ENCODE peak calls at places on chromosomes 7 and 10, in four cellular contexts. J is testis, I is lower leg skin, T is right atrium auricular region. S is an unnamed sample.

GRCh38 chr10:123792579-123792978 is 99.0 kb downstream of the CPXM2 start:
- DNase-seq in J (no peak), I (no peak), T (no peak), S (no peak)

GRCh38 chr10:89302628-89303027 is 782 bp downstream of the IFIT2 start:
- DNase-seq in J (no peak), I (no peak), T (no peak), S (no peak)

GRCh38 chr10:114925675-114926204 is 12.3 kb upstream of the TRUB1 start:
- DNase-seq in J (no peak), I (no peak), T (no peak), S (peak)

GRCh38 chr10:11782793-11783557 is 40.2 kb upstream of the PROSER2 start:
- DNase-seq in J (no peak), I (no peak), T (no peak), S (peak)

GRCh38 chr7:46485481-46486065 is 564.5 kb upstream of the IGFBP3 start:
- DNase-seq in J (no peak), I (no peak), T (no peak), S (peak)

GRCh38 chr7:26648429-26649015 is 215.9 kb downstream of the SKAP2 start:
- DNase-seq in J (no peak), I (no peak), T (no peak), S (no peak)

GRCh38 chr7:68717176-68717575 is 881.1 kb upstream of the AUTS2 start:
- DNase-seq in J (no peak), I (no peak), T (no peak), S (no peak)

GRCh38 chr7:138797715-138798320 is at the start of the genes ATP6V0A4 and TMEM213:
- DNase-seq in J (no peak), I (no peak), T (no peak), S (no peak)

GRCh38 chr7:96361116-96361857 is 39.4 kb upstream of the SLC25A13 start:
- DNase-seq in J (no peak), I (no peak), T (no peak), S (no peak)

GRCh38 chr7:102080371-102081243 is 206.1 kb upstream of the SH2B2 start:
- DNase-seq in J (no peak), I (no peak), T (no peak), S (no peak)

GRCh38 chr7:96887426-96887825 is 117.9 kb upstream of the DLX6 start:
- DNase-seq in J (no peak), I (no peak), T (no peak), S (no peak)

GRCh38 chr7:139777304-139777890 is 401 bp downstream of the HIPK2 start:
- DNase-seq in J (peak), I (no peak), T (no peak), S (no peak)

GRCh38 chr10:24718031-24718855 is 5.4 kb downstream of the ARHGAP21 start:
- DNase-seq in J (no peak), I (no peak), T (no peak), S (no peak)

GRCh38 chr10:1109795-1110673 is 53.8 kb downstream of the WDR37 start:
- DNase-seq in J (peak), I (no peak), T (no peak), S (peak)

GRCh38 chr10:112524637-112525036 is 77.6 kb downstream of the VTI1A start:
- DNase-seq in J (no peak), I (no peak), T (no peak), S (no peak)

GRCh38 chr10:44033008-44033407 is 351.9 kb downstream of the CXCL12 start:
- DNase-seq in J (no peak), I (no peak), T (no peak), S (peak)

GRCh38 chr10:48253970-48254657 is 20.4 kb downstream of the FRMPD2 start:
- DNase-seq in J (no peak), I (no peak), T (peak), S (peak)

GRCh38 chr10:7458554-7458953 is 47.7 kb upstream of the SFMBT2 start:
- DNase-seq in J (no peak), I (no peak), T (no peak), S (no peak)

GRCh38 chr10:96588601-96589419 is 2.0 kb upstream of the TM9SF3 start:
- DNase-seq in J (no peak), I (no peak), T (no peak), S (no peak)

GRCh38 chr10:61410353-61410752 is 42.8 kb downstream of the TMEM26 start:
- DNase-seq in J (peak), I (no peak), T (no peak), S (no peak)

GRCh38 chr7:154857240-154857639 is 145.7 kb downstream of the PAXIP1 start:
- DNase-seq in J (no peak), I (no peak), T (no peak), S (no peak)

GRCh38 chr10:3902809-3903410 is 117.9 kb upstream of the KLF6 start:
- DNase-seq in J (no peak), I (no peak), T (no peak), S (no peak)

GRCh38 chr7:49660976-49661375 is 112.5 kb upstream of the VWC2 start:
- DNase-seq in J (no peak), I (no peak), T (no peak), S (no peak)

GRCh38 chr10:79155301-79156081 is 86.7 kb downstream of the ZMIZ1 start:
- DNase-seq in J (no peak), I (peak), T (peak), S (no peak)

GRCh38 chr7:69795932-69796331 is 197.7 kb downstream of the AUTS2 start:
- DNase-seq in J (no peak), I (no peak), T (no peak), S (no peak)

GRCh38 chr7:9242604-9243003 is 809.2 kb downstream of the NXPH1 start:
- DNase-seq in J (no peak), I (no peak), T (no peak), S (no peak)

GRCh38 chr10:52539463-52539862 is 225.4 kb downstream of the DKK1 start:
- DNase-seq in J (no peak), I (no peak), T (no peak), S (peak)
- H3K4me3 ChIP-seq in J (no peak), I (no peak), T (no peak), S (no peak)

GRCh38 chr7:80876894-80877414 is 41.9 kb downstream of the SEMA3C start:
- DNase-seq in J (no peak), I (no peak), T (no peak), S (no peak)
- H3K4me3 ChIP-seq in J (no peak), I (no peak), T (no peak), S (no peak)

GRCh38 chr7:3092468-3092867 is 48.8 kb upstream of the CARD11 start:
- DNase-seq in J (peak), I (peak), T (peak), S (no peak)

GRCh38 chr7:3087243-3087642 is 43.6 kb upstream of the CARD11 start:
- DNase-seq in J (no peak), I (no peak), T (no peak), S (peak)

GRCh38 chr7:3095046-3095445 is 51.4 kb upstream of the CARD11 start:
- DNase-seq in J (peak), I (peak), T (no peak), S (no peak)

GRCh38 chr7:3089493-3089892 is 45.8 kb upstream of the CARD11 start:
- DNase-seq in J (no peak), I (no peak), T (no peak), S (no peak)

DNA sequence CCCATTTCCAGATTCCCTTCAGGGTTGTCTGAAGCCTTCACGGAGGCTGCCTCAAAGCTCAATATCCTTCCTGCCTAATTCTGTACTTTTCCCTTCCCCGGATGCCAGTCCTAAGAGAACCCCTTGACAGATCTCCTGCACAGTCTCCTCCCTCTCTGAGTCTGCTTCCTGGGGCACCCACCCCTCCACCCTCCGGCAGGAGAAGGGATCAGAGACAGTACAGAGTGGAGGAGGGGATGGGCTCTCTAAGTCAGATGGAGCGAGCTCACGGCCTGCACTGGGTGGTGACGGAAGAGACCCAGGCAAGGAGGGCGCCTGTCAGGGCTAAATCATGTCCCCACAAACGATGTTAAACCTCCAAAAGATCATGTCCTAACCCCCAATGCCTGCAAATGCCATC is 48.0 kb upstream of the CARD11 start:
- DNase-seq in J (no peak), I (no peak), T (no peak), S (no peak)
- H3K4me3 ChIP-seq in J (no peak), I (no peak), T (no peak), S (no peak)

GRCh38 chr7:142300689-142301088 is 42.8 kb upstream of the PRSS58 start:
- DNase-seq in J (peak), I (no peak), T (no peak), S (no peak)
- H3K4me3 ChIP-seq in J (no peak), I (no peak), T (no peak), S (no peak)

GRCh38 chr7:24879281-24879680 is 100.7 kb downstream of the OSBPL3 start:
- DNase-seq in J (no peak), I (no peak), T (no peak), S (no peak)
- H3K4me3 ChIP-seq in J (no peak), I (no peak), T (no peak), S (no peak)

GRCh38 chr10:73782749-73783085 is 869 bp downstream of the CHCHD1 start:
- DNase-seq in J (no peak), I (no peak), T (no peak), S (no peak)
- H3K4me3 ChIP-seq in J (peak), I (no peak), T (peak), S (peak)

GRCh38 chr7:3300221-3300650 is 816 bp upstream of the SDK1 start:
- DNase-seq in J (no peak), I (no peak), T (no peak), S (no peak)

GRCh38 chr7:3300651-3301471 is at the start of gene SDK1:
- DNase-seq in J (peak), I (peak), T (peak), S (peak)

GRCh38 chr7:3302681-3303320 is 1.7 kb downstream of the SDK1 start:
- DNase-seq in J (no peak), I (no peak), T (no peak), S (no peak)

GRCh38 chr7:3301472-3301778 is 373 bp downstream of the SDK1 start:
- DNase-seq in J (no peak), I (no peak), T (no peak), S (no peak)

DNA sequence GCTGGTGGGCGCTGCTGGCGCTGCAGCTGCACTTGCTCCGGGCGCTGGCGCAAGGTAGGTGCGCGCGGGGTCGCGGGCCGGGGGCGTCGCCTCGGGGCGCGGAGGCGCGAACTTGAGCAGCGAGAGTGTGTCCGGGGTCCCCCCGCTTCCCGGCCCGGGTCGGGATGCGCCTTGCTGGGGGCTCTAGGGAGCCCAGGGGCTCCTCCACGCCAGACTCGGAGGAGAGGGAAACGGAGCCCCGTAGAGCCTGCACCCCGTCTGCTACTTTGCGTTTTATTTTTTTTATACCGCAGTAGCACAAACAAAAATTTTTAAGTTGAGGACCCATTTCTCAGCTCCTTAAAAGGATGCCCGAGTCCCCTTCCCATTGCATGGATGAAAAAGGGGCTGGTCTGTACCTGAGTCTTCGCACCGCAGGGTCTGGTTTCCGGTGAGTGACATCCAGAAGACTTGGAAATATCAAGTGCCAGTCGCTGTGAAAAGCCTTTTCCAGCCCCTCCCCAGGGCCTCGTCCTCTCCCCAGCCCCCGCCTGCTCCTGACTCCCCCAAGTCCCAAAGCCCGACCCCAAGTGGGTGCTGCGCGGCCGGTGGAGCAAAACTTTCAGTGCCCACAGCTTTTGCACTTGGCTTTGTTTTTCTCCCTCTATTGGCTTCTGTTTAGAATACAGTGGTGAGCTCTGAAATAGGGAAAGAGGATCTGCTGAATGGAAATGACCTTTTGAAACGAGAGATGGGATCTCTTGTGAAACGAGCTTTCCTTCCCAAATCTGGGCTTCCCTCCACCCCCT is 973 bp downstream of the SDK1 start:
- DNase-seq in J (peak), I (no peak), T (no peak), S (peak)
- H3K4me3 ChIP-seq in J (peak), I (peak), T (peak), S (peak)

GRCh38 chr10:50403074-50403473 is 151.8 kb upstream of the ASAH2 start:
- DNase-seq in J (no peak), I (no peak), T (no peak), S (no peak)
- H3K4me3 ChIP-seq in J (no peak), I (no peak), T (no peak), S (no peak)

DNA sequence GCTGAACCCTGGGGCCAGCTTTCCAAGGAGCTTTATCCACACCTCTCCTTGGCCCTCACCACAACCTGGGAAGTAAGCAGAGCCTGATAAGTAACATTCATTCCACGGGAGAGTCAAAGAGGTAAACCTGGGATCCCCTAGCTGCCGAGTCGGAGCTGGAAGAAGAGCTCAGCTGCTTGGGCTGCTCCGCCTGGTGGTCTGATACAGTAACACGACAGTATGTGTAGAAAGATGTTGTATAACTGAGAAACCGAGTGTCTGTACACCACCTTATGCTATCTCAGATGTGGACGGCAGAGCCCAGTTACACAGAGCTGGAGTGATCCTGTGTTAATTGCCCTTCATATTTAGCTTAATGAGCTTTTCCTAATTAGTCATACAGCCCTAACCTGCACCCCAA is 151.3 kb upstream of the KMT2E start:
- DNase-seq in J (no peak), I (no peak), T (no peak), S (no peak)
- H3K4me3 ChIP-seq in J (no peak), I (no peak), T (no peak), S (no peak)

GRCh38 chr7:104074529-104074928 is 85.1 kb upstream of the RELN start:
- DNase-seq in J (no peak), I (no peak), T (no peak), S (no peak)
- H3K4me3 ChIP-seq in J (no peak), I (no peak), T (no peak), S (no peak)

S was measured in astrocyte of the cerebellum.